ENCODE peak calls at places on chromosomes 5 and 9, in ten cellular contexts. N is astrocyte of the spinal cord, F is A549, D is fibroblast of the aortic adventitia, B is body of pancreas, R is BJ, Z is prostate gland, X is PC-3, I is MM.1S, W is HepG2. G is an unnamed sample.

GRCh38 chr9:17578911-17579793 is at the start of gene SH3GL2:
- DNase-seq in W (no peak), Z (peak), B (peak), D (peak), R (no peak), N (peak), F (peak), I (peak), X (peak), G (no peak)

GRCh38 chr5:18744990-18745590 is 1110.8 kb downstream of the TAF11L14 start:
- DNase-seq in F (no peak), I (peak), X (no peak), R (no peak), Z (no peak), N (no peak), W (no peak), B (no peak), D (no peak), G (no peak)

GRCh38 chr9:70412678-70413426 is 1.6 kb downstream of the KLF9 start:
- DNase-seq in W (peak), F (peak), R (no peak), N (peak), D (peak), Z (peak), B (peak), I (no peak), X (peak), G (no peak)

GRCh38 chr9:94002316-94003140 is 47.4 kb upstream of the BARX1 start:
- DNase-seq in F (peak), R (no peak), X (peak), B (peak), W (peak), N (peak), D (peak), I (peak), Z (peak), G (no peak)

GRCh38 chr5:145752947-145753346 is 82.2 kb downstream of the PRELID2 start:
- DNase-seq in D (peak), B (no peak), I (no peak), W (no peak), X (no peak), N (peak), Z (no peak), F (no peak), R (peak), G (no peak)

GRCh38 chr9:23754551-23754950 is 71.5 kb downstream of the ELAVL2 start:
- DNase-seq in R (no peak), Z (no peak), W (no peak), D (no peak), B (no peak), I (no peak), N (peak), F (no peak), X (peak), G (no peak)

GRCh38 chr9:3502560-3503398 is 23.0 kb downstream of the RFX3 start:
- DNase-seq in I (no peak), Z (no peak), F (peak), R (no peak), X (peak), W (no peak), D (no peak), B (no peak), N (peak), G (no peak)

GRCh38 chr9:113436753-113437515 is 26.4 kb downstream of the C9orf43 start:
- DNase-seq in W (no peak), F (peak), R (no peak), D (peak), B (no peak), Z (no peak), I (no peak), X (no peak), N (peak), G (no peak)

GRCh38 chr9:111298831-111299603 is 31.0 kb downstream of the OR2K2 start:
- DNase-seq in I (peak), D (peak), R (peak), W (peak), B (peak), X (peak), Z (peak), F (peak), N (peak), G (peak)

GRCh38 chr5:177035982-177036381 is 13.5 kb downstream of the ZNF346 start:
- DNase-seq in F (no peak), W (no peak), I (no peak), B (no peak), R (no peak), Z (no peak), N (peak), X (no peak), D (no peak), G (no peak)

GRCh38 chr5:72848474-72849428 is 32.3 kb downstream of the TNPO1 start:
- DNase-seq in R (no peak), D (no peak), X (peak), F (peak), I (peak), N (peak), B (peak), Z (peak), W (peak), G (no peak)

GRCh38 chr9:6106576-6107339 is 91.3 kb upstream of the RANBP6 start:
- DNase-seq in B (peak), Z (no peak), X (peak), R (no peak), N (no peak), W (peak), F (peak), I (peak), D (peak), G (no peak)

GRCh38 chr5:95317085-95317484 is 32.2 kb upstream of the MCTP1 start:
- DNase-seq in I (no peak), X (no peak), Z (no peak), W (no peak), B (no peak), F (no peak), N (no peak), D (no peak), R (no peak), G (no peak)
- TF ChIP-seq CTCF in I (no peak), X (peak), Z (no peak), W (no peak), B (no peak), F (no peak), N (peak), D (no peak), R (no peak), G (no peak)

GRCh38 chr9:135992486-135993408 is 31.6 kb upstream of the UBAC1 start:
- DNase-seq in Z (peak), W (peak), N (peak), F (peak), D (peak), B (peak), R (peak), X (peak), I (peak), G (no peak)
- H3K4me3 ChIP-seq in Z (peak), W (peak), N (no peak), F (peak), D (peak), B (no peak), R (peak), X (peak), I (no peak), G (no peak)

GRCh38 chr5:9283473-9283872 is 262.4 kb downstream of the SEMA5A start:
- DNase-seq in Z (no peak), W (no peak), B (no peak), X (no peak), R (no peak), I (no peak), N (no peak), F (no peak), D (no peak), G (no peak)
- TF ChIP-seq CTCF in Z (no peak), W (no peak), B (peak), X (peak), R (no peak), I (no peak), N (peak), F (no peak), D (no peak), G (no peak)

DNA sequence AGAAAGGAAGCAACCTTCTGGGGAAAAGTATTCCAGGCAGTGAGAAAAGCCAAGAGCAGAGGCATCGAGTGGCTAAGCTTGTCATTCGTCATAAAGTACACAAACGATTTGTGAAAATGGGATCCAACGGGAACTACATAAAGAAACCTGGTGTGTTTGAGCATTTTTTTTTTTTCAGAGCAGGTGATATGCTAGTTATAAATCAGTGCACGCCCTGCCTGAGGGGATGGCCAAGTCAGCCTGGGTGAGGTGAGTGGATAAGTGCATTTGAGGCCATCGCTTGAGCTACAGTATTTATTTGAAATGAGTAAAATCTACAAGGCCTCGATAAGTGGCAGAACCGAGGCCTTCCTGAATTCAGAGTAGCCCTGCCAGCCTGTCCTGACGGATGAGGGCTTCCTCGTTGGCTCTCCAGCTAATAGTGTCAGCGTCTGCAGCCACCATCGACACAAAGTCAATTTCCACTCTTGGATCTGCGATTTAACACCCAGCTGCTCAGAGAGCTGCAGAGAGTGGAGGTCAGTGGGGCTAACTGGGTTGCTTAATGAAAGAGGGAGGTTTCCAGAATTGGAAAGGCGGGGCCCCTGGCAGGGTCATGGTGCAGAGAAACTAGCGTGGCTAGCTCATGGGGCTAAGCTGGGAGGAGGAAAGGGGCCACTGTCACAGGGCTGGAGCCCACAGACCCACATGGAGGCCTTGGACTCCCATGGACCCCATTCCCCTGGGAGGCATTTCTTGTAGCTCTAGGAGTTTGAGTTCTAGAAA is 27.3 kb downstream of the PPARGC1B start:
- DNase-seq in X (no peak), I (no peak), Z (no peak), N (no peak), R (no peak), B (no peak), D (no peak), W (no peak), F (no peak), G (no peak)
- H3K4me3 ChIP-seq in X (no peak), I (no peak), Z (no peak), N (no peak), R (no peak), B (no peak), D (no peak), W (no peak), F (no peak), G (no peak)

GRCh38 chr9:133463234-133463863 is 3.6 kb downstream of the CACFD1 start:
- DNase-seq in D (no peak), Z (no peak), F (peak), R (no peak), B (no peak), X (no peak), I (peak), W (no peak), N (no peak), G (no peak)
- TF ChIP-seq CTCF in D (no peak), Z (no peak), F (peak), R (no peak), B (peak), X (peak), I (peak), W (peak), N (peak), G (no peak)

GRCh38 chr9:83537331-83538171 is 650 bp downstream of the FRMD3 start:
- DNase-seq in X (no peak), N (peak), Z (no peak), I (no peak), R (no peak), B (no peak), F (peak), W (no peak), D (peak), G (no peak)
- H3K4me3 ChIP-seq in X (peak), N (peak), Z (peak), I (peak), R (peak), B (peak), F (peak), W (peak), D (peak), G (peak)

GRCh38 chr9:127224178-127224882 is 40.2 kb upstream of the GARNL3 start:
- DNase-seq in N (peak), B (peak), I (peak), R (no peak), X (peak), D (peak), Z (peak), W (peak), F (peak), G (no peak)
- TF ChIP-seq CTCF in N (peak), B (peak), I (no peak), R (peak), X (no peak), D (peak), Z (peak), W (peak), F (no peak), G (peak)

DNA sequence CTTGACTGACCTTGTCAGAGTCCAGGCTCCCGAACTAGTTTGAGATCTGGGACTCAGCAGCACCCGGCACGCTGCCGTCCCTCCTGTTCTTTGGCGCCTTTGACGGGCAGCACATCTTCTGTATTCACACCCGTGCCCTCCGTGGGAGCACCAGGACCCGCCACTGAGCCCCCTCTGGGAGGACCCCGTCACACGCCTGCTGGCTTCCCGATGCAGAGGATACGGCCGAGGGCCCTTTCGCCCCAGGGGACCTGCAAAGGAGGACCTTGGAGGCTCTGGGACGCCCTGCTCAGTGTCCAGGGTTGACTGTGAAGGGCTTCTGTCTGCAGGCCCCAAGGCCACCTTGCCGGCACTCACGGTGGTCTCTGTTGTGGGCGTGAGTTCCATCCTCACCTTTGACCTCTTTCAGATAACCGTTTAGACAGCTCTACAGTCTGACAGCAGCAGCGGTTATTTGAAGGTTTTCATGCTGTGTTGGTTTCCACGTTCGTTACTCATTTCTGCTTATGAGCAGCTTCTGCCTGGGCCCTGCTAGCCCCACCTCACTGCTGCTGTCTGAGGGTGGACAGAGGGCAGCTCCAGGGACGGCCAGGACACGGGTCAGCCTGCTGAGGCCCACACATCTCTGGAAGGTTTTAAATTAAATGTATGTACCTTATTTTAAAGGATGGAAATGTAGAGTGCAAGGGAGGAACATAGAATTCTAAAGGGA is 12.6 kb upstream of the EXOC3 start:
- DNase-seq in X (no peak), Z (no peak), F (no peak), N (no peak), R (no peak), I (no peak), W (no peak), D (no peak), B (no peak), G (no peak)
- H3K4me3 ChIP-seq in X (no peak), Z (no peak), F (no peak), N (no peak), R (no peak), I (no peak), W (no peak), D (no peak), B (no peak), G (no peak)

G was measured in AG04449.